ENCODE peak calls at places on chromosomes 11 and 22, in eight cellular contexts. Z is activated T-helper 1 cell treated with anti-CD3 and anti-CD28 coated beads, Interleukin-12 subunit alpha, Interleukin-12 subunit beta, Interleukin-2, Interleukin-4 antibody, amounts not matched to agents 30 ng/mL and 10 ng/mL and 1 ng/mL, durations not matched to agents 14 hours and 24 hours and 36 hours; B is activated T-cell treated with anti-CD3 and anti-CD28 coated beads, Interleukin-2, amount 50 U/mL, for 4 hours; N is amniotic stem cell; C is effector CD4-positive, alpha-beta T cell; O is CD4-positive, alpha-beta memory T cell; M is activated naive CD4-positive, alpha-beta T cell; K is esophagus muscularis mucosa. U is an unnamed sample.

GRCh38 chr22:33210129-33210784 is 152.1 kb upstream of the SYN3 start:
- DNase-seq in Z (peak; percentile 6), B (no peak), N (peak; percentile 14), C (no peak), O (no peak), M (no peak), K (no peak), U (peak; percentile 9)

GRCh38 chr11:9219572-9219971 is 45.6 kb downstream of the DENND5A start:
- DNase-seq in Z (no peak), B (no peak), N (peak; percentile 15), C (no peak), O (no peak), M (no peak), K (no peak), U (no peak)

GRCh38 chr11:125517116-125517804 is 21.2 kb upstream of the FEZ1 start:
- DNase-seq in Z (no peak), B (no peak), N (peak; percentile 9), C (no peak), O (no peak), M (no peak), K (no peak), U (no peak)

GRCh38 chr11:3639841-3640240 is 2.0 kb downstream of the ART5 start:
- DNase-seq in Z (no peak), B (no peak), N (no peak), C (no peak), O (no peak), M (no peak), K (no peak), U (no peak)

GRCh38 chr22:46022881-46023512 is 46.0 kb upstream of the WNT7B start:
- DNase-seq in Z (no peak), B (no peak), N (no peak), C (no peak), O (no peak), M (no peak), K (no peak), U (peak; percentile 2)

GRCh38 chr22:17120281-17120680 is 879 bp downstream of the TMEM121B start:
- DNase-seq in Z (peak; percentile 42), B (peak; percentile 49), N (no peak), C (peak; percentile 35), O (no peak), M (no peak), K (no peak), U (peak; percentile 34)

GRCh38 chr11:74434528-74434927 is 32.8 kb downstream of the KCNE3 start:
- DNase-seq in Z (no peak), B (no peak), N (no peak), C (no peak), O (no peak), M (no peak), K (no peak), U (peak; percentile 45)

GRCh38 chr11:96037267-96037990 is 113.5 kb upstream of the MTMR2 start:
- DNase-seq in Z (no peak), B (no peak), N (no peak), C (no peak), O (no peak), M (no peak), K (no peak), U (no peak)

GRCh38 chr22:46090631-46091201 is 59.6 kb upstream of the PPARA start:
- DNase-seq in Z (no peak), B (no peak), N (no peak), C (no peak), O (no peak), M (no peak), K (no peak), U (no peak)

GRCh38 chr11:61841636-61842332 is 13.7 kb downstream of the FADS2 start:
- DNase-seq in Z (no peak), B (no peak), N (no peak), C (no peak), O (no peak), M (no peak), K (no peak), U (no peak)

GRCh38 chr11:110479070-110479444 is 49.3 kb downstream of the FDX1 start:
- DNase-seq in Z (no peak), B (no peak), N (no peak), C (no peak), O (no peak), M (no peak), K (no peak), U (no peak)

GRCh38 chr22:45878901-45879551 is 97.9 kb downstream of the WNT7B start:
- DNase-seq in Z (no peak), B (no peak), N (no peak), C (no peak), O (no peak), M (no peak), K (no peak), U (no peak)